ENCODE peak calls at places on chromosomes 12 and 14, in eight cellular contexts. Z is CD8-positive, alpha-beta T cell; K is uterus; E is vagina; W is Panc1; C is spleen; X is HepG2; U is upper lobe of right lung. V is an unnamed sample. For H3K4me1, the result is how much of the 10 kb centered on the place peaks cover.

GRCh38 chr12:52193991-52194390 is 2.2 kb upstream of the KRT80 start:
- DNase-seq in E (no peak), W (no peak), X (no peak), Z (no peak), K (no peak), C (no peak), U (no peak), V (no peak)

GRCh38 chr12:122615780-122616179 is 87.4 kb downstream of the HCAR2 start:
- DNase-seq in E (no peak), C (no peak), U (no peak), Z (no peak), X (no peak), W (no peak), K (no peak), V (no peak)

GRCh38 chr14:54252072-54252730 is 144.6 kb upstream of the CDKN3 start:
- DNase-seq in E (no peak), W (no peak), K (no peak), C (no peak), X (peak), Z (no peak), U (no peak), V (peak)

GRCh38 chr12:80708535-80709328 is 1.3 kb downstream of the MYF6 start:
- DNase-seq in X (no peak), Z (no peak), E (no peak), C (no peak), U (no peak), W (no peak), K (no peak), V (no peak)

GRCh38 chr12:91219511-91219910 is 36.9 kb upstream of the DCN start:
- DNase-seq in K (no peak), U (no peak), C (no peak), W (no peak), E (no peak), Z (no peak), X (no peak), V (peak)

GRCh38 chr14:71647086-71647784 is 285.0 kb upstream of the RGS6 start:
- DNase-seq in W (no peak), X (no peak), K (no peak), E (no peak), C (no peak), U (no peak), Z (no peak), V (peak)

GRCh38 chr14:89422181-89422951 is 5.3 kb upstream of the FOXN3 start:
- DNase-seq in X (no peak), K (no peak), W (no peak), E (no peak), Z (no peak), U (no peak), C (no peak), V (no peak)

GRCh38 chr14:55752580-55753365 is 172.8 kb downstream of the KTN1 start:
- DNase-seq in Z (no peak), U (no peak), W (no peak), E (no peak), X (no peak), K (no peak), C (no peak), V (peak)

GRCh38 chr12:114684098-114684869 is at the start of gene TBX3:
- DNase-seq in E (no peak), X (peak), C (peak), W (peak), U (peak), Z (no peak), K (peak), V (peak)

GRCh38 chr14:32413967-32414640 is 85.0 kb downstream of the AKAP6 start:
- DNase-seq in U (no peak), C (no peak), Z (no peak), W (no peak), K (no peak), X (no peak), E (no peak), V (peak)

GRCh38 chr12:106309671-106310313 is 7.3 kb downstream of the TCP11L2 start:
- DNase-seq in Z (no peak), K (no peak), U (no peak), X (no peak), W (no peak), E (no peak), C (no peak), V (peak)

GRCh38 chr14:64438181-64438839 is 27.0 kb upstream of the AKAP5 start:
- DNase-seq in X (no peak), U (no peak), E (no peak), K (no peak), W (no peak), Z (no peak), C (no peak), V (peak)

GRCh38 chr12:88579941-88580871 is at the start of gene KITLG:
- DNase-seq in X (peak), C (peak), U (peak), W (no peak), E (no peak), Z (no peak), K (peak), V (peak)

GRCh38 chr14:32509632-32510187 is 180.6 kb downstream of the AKAP6 start:
- DNase-seq in X (peak), E (no peak), U (no peak), W (no peak), Z (no peak), K (peak), C (no peak), V (peak)

GRCh38 chr12:64450711-64451486 is 1.0 kb upstream of the TBK1 start:
- DNase-seq in Z (no peak), U (no peak), C (peak), K (no peak), X (peak), W (no peak), E (no peak), V (peak)

GRCh38 chr12:20220339-20220738 is 148.0 kb upstream of the PDE3A start:
- DNase-seq in U (no peak), Z (no peak), E (no peak), X (no peak), K (no peak), W (no peak), C (no peak), V (no peak)

GRCh38 chr14:35374273-35374681 is 30.3 kb downstream of the NFKBIA start:
- DNase-seq in C (peak), E (no peak), U (no peak), Z (no peak), X (peak), W (peak), K (peak), V (peak)

GRCh38 chr12:69054343-69055056 is 121.5 kb upstream of the CPM start:
- DNase-seq in E (no peak), U (no peak), C (no peak), X (peak), Z (no peak), K (no peak), W (no peak), V (no peak)
- H3K4me1 ChIP-seq in E (under half), U (under half), C (under half), X (half or more), Z (under half), K (under half), W (under half), V (under half)

GRCh38 chr12:5236022-5236421 is 192.3 kb downstream of the KCNA5 start:
- DNase-seq in Z (no peak), X (no peak), E (no peak), W (no peak), C (no peak), U (no peak), K (no peak), V (no peak)
- H3K4me1 ChIP-seq in Z (under half), X (under half), E (under half), W (under half), C (under half), U (under half), K (under half), V (under half)

GRCh38 chr14:69650948-69651369 is 39.6 kb downstream of the SUSD6 start:
- DNase-seq in W (no peak), X (no peak), E (no peak), U (no peak), C (no peak), Z (no peak), K (no peak), V (peak)
- H3K4me1 ChIP-seq in W (under half), X (half or more), E (half or more), U (half or more), C (half or more), Z (half or more), K (under half), V (half or more)

GRCh38 chr12:47805417-47805816 is 14.3 kb downstream of the HDAC7 start:
- DNase-seq in W (no peak), K (no peak), X (no peak), Z (no peak), U (no peak), E (no peak), C (no peak), V (no peak)
- H3K4me1 ChIP-seq in W (half or more), K (half or more), X (under half), Z (half or more), U (half or more), E (half or more), C (half or more), V (under half)

DNA sequence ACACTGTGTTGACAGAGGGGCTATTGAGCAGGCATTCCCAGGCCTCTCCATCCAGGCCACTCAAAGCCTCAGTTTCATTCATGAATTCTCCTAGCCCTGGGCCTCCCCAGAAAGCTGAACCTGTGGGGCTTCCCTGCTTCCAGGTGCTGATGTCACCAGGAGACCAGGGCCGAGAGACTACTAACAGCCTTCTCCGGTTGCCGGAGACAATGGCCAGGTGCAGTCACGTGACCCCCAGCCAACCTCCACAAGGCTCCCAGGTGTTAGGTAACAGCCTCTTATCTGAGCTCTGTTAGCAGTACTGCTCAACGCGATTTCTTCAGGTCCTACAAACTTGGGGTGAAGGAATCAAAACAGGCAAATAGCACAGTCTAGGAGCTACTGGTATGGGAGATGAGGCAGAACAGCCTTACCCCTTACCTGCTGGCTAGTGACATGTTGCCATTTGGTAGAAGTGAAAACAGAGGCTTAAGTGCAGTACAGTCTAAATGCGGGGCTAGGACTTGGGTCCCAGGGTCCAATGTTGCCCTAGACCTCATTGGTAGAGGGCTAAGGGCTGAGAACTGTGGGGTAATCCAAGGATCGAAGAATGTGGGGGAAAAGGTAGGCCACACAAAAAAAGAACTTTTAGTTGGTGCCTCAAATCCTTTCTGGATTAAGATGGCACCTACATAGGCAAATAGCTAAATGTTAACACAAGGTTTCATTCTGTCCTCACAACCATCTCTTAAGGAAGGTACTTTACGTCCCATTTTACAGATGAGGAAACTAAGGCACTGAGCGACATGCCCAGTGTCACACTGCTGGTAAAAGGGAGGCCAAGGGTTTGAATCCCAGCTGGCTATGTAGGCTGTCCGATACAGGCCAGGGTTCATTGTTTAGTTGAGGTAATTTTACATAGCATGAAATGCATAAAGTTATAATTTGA is 3.8 kb downstream of the CCDC88C start:
- DNase-seq in K (no peak), X (no peak), U (peak), W (no peak), E (no peak), Z (peak), C (peak), V (no peak)
- H3K4me1 ChIP-seq in K (under half), X (half or more), U (under half), W (under half), E (under half), Z (half or more), C (half or more), V (under half)

DNA sequence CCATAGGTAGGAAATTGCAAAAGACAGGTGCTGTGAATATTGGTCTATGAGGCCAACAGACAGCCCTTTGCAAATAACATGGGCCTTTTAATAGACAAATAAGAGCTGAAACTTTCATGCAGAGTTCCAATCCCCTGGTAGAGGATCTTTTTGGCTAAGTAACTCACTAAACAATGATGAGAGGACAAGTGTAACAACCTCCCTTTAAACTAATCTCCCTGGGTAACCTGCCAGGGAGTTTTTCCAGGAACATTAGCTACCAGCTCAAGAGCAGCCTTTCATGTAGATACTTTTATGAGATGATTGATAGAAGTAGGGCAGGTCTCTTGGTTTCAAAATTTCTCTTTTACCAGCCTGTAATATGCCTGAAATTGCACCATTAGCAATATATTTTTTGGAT is 13.8 kb upstream of the CACNA1C start:
- DNase-seq in U (no peak), K (no peak), Z (no peak), E (no peak), X (no peak), C (no peak), W (no peak), V (no peak)
- H3K4me1 ChIP-seq in U (under half), K (under half), Z (under half), E (under half), X (under half), C (under half), W (under half), V (under half)

DNA sequence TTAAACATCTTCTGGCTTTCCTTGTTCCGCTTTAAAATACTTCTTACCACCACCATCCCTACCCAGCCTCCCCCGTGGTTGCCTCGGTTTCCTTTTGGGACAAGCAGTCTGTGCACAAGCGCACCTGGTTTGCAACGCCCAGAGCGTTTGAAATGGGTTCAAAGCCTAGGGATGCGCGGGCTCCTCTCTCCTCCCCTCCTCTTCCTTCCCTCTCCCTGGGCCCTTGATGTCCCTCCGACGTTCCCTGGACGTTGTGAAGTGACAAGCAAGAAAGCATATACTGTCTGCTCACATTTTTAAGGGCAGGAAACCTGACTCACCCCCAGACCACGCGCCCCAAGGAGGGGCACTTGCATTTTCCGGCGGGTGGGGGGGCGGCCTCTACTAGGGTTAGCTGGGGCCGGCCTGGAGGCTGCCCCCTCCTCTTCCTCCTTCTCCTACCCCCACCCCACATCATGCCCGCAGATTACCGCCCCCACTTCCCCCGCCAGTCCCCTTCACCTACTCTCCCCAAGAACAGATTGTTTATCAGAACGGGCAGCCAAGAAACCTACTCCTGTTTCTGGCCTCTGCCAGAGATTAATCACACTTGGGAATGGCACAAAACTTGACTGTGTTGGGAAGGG is 9.5 kb upstream of the IRF2BPL start:
- DNase-seq in X (no peak), E (no peak), C (peak), Z (no peak), K (peak), W (no peak), U (peak), V (no peak)
- H3K4me1 ChIP-seq in X (half or more), E (half or more), C (half or more), Z (half or more), K (under half), W (half or more), U (half or more), V (half or more)